ENCODE peak calls at places on chromosomes 13 and 19, in four cellular contexts. Q is tibial artery, B is astrocyte of the cerebellum, R is hypothalamus. Y is an unnamed sample.

GRCh38 chr13:49610176-49610575 is 18.1 kb upstream of the ARL11 start:
- DNase-seq in Q (no peak), B (no peak), R (no peak), Y (no peak)

GRCh38 chr19:54574527-54575056 is 1.0 kb downstream of the LILRA2 start:
- DNase-seq in Q (no peak), B (no peak), R (no peak), Y (no peak)

GRCh38 chr13:27035892-27036235 is 135.7 kb downstream of the USP12 start:
- DNase-seq in Q (no peak), B (no peak), R (no peak), Y (peak)

GRCh38 chr19:5628470-5628869 is 5.6 kb downstream of the SAFB start:
- DNase-seq in Q (no peak), B (no peak), R (no peak), Y (peak)

GRCh38 chr13:114077938-114078335 is 54.5 kb downstream of the RASA3 start:
- DNase-seq in Q (peak), B (peak), R (peak), Y (peak)

GRCh38 chr19:49921871-49922755 is 6.9 kb upstream of the ATF5 start:
- DNase-seq in Q (no peak), B (no peak), R (no peak), Y (peak)

GRCh38 chr13:24670927-24671326 is 9.3 kb upstream of the ATP12A start:
- DNase-seq in Q (no peak), B (no peak), R (no peak), Y (peak)

GRCh38 chr13:39684531-39685137 is 29.2 kb downstream of the COG6 start:
- DNase-seq in Q (no peak), B (peak), R (no peak), Y (peak)

GRCh38 chr19:34310494-34310981 is 54.5 kb upstream of the GPI start:
- DNase-seq in Q (no peak), B (no peak), R (no peak), Y (no peak)

GRCh38 chr19:11125994-11126685 is 29.4 kb downstream of the SPC24 start:
- DNase-seq in Q (peak), B (peak), R (peak), Y (peak)

GRCh38 chr19:16957151-16957662 is 68.4 kb downstream of the F2RL3 start:
- DNase-seq in Q (no peak), B (no peak), R (no peak), Y (peak)

GRCh38 chr19:17841371-17841809 is 6.4 kb downstream of the JAK3 start:
- DNase-seq in Q (no peak), B (no peak), R (no peak), Y (no peak)

GRCh38 chr13:35963982-35964665 is 167.1 kb downstream of the DCLK1 start:
- DNase-seq in Q (no peak), B (no peak), R (no peak), Y (no peak)

GRCh38 chr19:37763488-37763887 is 15.9 kb downstream of the ZNF573 start:
- DNase-seq in Q (no peak), B (no peak), R (no peak), Y (peak)

GRCh38 chr13:25192936-25193335 is 20.8 kb upstream of the AMER2 start:
- DNase-seq in Q (no peak), B (no peak), R (peak), Y (no peak)

GRCh38 chr19:5563941-5564612 is 3.7 kb downstream of the TINCR start:
- DNase-seq in Q (no peak), B (no peak), R (no peak), Y (peak)

GRCh38 chr13:77215543-77215942 is 111.4 kb downstream of the MYCBP2 start:
- DNase-seq in Q (no peak), B (no peak), R (no peak), Y (no peak)

GRCh38 chr13:72290962-72291681 is 424.1 kb upstream of the DACH1 start:
- DNase-seq in Q (no peak), B (peak), R (no peak), Y (peak)

GRCh38 chr19:28319208-28319607 is 893.7 kb downstream of the UQCRFS1 start:
- DNase-seq in Q (no peak), B (no peak), R (no peak), Y (no peak)

GRCh38 chr13:74966814-74967213 is 515.2 kb downstream of the TBC1D4 start:
- DNase-seq in Q (no peak), B (no peak), R (peak), Y (no peak)

GRCh38 chr13:19782049-19782726 is 557 bp downstream of the PSPC1 start:
- DNase-seq in Q (peak), B (no peak), R (peak), Y (peak)

GRCh38 chr13:113791226-113791625 is 32.2 kb downstream of the TMEM255B start:
- DNase-seq in Q (peak), B (no peak), R (no peak), Y (no peak)

GRCh38 chr19:17515408-17516149 is 4.1 kb downstream of the PGLS start:
- DNase-seq in Q (no peak), B (no peak), R (no peak), Y (no peak)

GRCh38 chr13:111908391-111908790 is 158.6 kb upstream of the SOX1 start:
- DNase-seq in Q (peak), B (no peak), R (no peak), Y (no peak)

GRCh38 chr13:73467103-73467502 is 408.3 kb downstream of the KLF5 start:
- DNase-seq in Q (no peak), B (no peak), R (no peak), Y (no peak)

GRCh38 chr13:74575729-74576125 is 441.5 kb upstream of the KLF12 start:
- DNase-seq in Q (peak), B (no peak), R (peak), Y (peak)

GRCh38 chr19:1252221-1252817 is 3.9 kb downstream of the MIDN start:
- DNase-seq in Q (peak), B (no peak), R (peak), Y (peak)

GRCh38 chr19:18593367-18594095 is 4.9 kb downstream of the REX1BD start:
- DNase-seq in Q (no peak), B (no peak), R (no peak), Y (no peak)

GRCh38 chr19:12946092-12946845 is 607 bp downstream of the RAD23A start:
- DNase-seq in Q (peak), B (peak), R (peak), Y (peak)

GRCh38 chr19:40091205-40092129 is 724 bp upstream of the ZNF780A start:
- DNase-seq in Q (no peak), B (no peak), R (no peak), Y (no peak)

GRCh38 chr13:114105351-114106225 is 26.8 kb downstream of the RASA3 start:
- DNase-seq in Q (peak), B (no peak), R (no peak), Y (no peak)

GRCh38 chr19:41098762-41099161 is 10.5 kb downstream of the CYP2A13 start:
- DNase-seq in Q (no peak), B (no peak), R (no peak), Y (no peak)

GRCh38 chr19:41599175-41599966 is 23.4 kb downstream of the CEACAM21 start:
- DNase-seq in Q (no peak), B (no peak), R (no peak), Y (no peak)

GRCh38 chr19:30340724-30341595 is 31.2 kb upstream of the ZNF536 start:
- DNase-seq in Q (no peak), B (no peak), R (no peak), Y (no peak)

GRCh38 chr13:113448885-113449692 is 4.2 kb downstream of the ADPRHL1 start:
- DNase-seq in Q (peak), B (no peak), R (no peak), Y (no peak)

GRCh38 chr19:17021328-17021727 is 5.3 kb downstream of the CPAMD8 start:
- DNase-seq in Q (no peak), B (no peak), R (no peak), Y (no peak)

GRCh38 chr13:113750554-113751399 is 8.2 kb upstream of the TMEM255B start:
- DNase-seq in Q (no peak), B (no peak), R (no peak), Y (no peak)

GRCh38 chr13:52749446-52749845 is 9.8 kb upstream of the CNMD start:
- DNase-seq in Q (no peak), B (no peak), R (no peak), Y (no peak)

GRCh38 chr19:58549664-58550361 is 5.1 kb downstream of the CHMP2A start:
- DNase-seq in Q (no peak), B (no peak), R (no peak), Y (no peak)